ENCODE peak calls at places on chromosomes 2 and 18, in ten cellular contexts. One of them, this sample, is unnamed.

GRCh38 chr18:12304351-12305210 is 3.5 kb upstream of the TUBB6 start:
- DNase-seq in cardiac muscle cell: no peak
- DNase-seq in CD8-positive, alpha-beta memory T cell: no peak
- DNase-seq in fibroblast of villous mesenchyme: no peak
- DNase-seq in astrocyte: peak
- DNase-seq in neural progenitor cell: no peak
- DNase-seq in astrocyte of the spinal cord: no peak
- DNase-seq in pancreas: peak
- DNase-seq in AG04449: no peak
- DNase-seq in right cardiac atrium: no peak
- DNase-seq in this sample: no peak

GRCh38 chr2:230798769-230799399 is 65.9 kb upstream of the ITM2C start:
- DNase-seq in CD8-positive, alpha-beta memory T cell: no peak
- DNase-seq in pancreas: no peak
- DNase-seq in neural progenitor cell: peak
- DNase-seq in astrocyte: no peak
- DNase-seq in cardiac muscle cell: peak
- DNase-seq in fibroblast of villous mesenchyme: peak
- DNase-seq in AG04449: no peak
- DNase-seq in astrocyte of the spinal cord: peak
- DNase-seq in right cardiac atrium: no peak
- DNase-seq in this sample: no peak

GRCh38 chr18:36130883-36131653 is 1.4 kb downstream of the ELP2 start:
- DNase-seq in astrocyte: no peak
- DNase-seq in astrocyte of the spinal cord: no peak
- DNase-seq in fibroblast of villous mesenchyme: no peak
- DNase-seq in neural progenitor cell: no peak
- DNase-seq in AG04449: no peak
- DNase-seq in CD8-positive, alpha-beta memory T cell: no peak
- DNase-seq in cardiac muscle cell: no peak
- DNase-seq in pancreas: no peak
- DNase-seq in right cardiac atrium: no peak
- DNase-seq in this sample: no peak

GRCh38 chr2:154698789-154699559 is 479 bp downstream of the KCNJ3 start:
- DNase-seq in astrocyte: no peak
- DNase-seq in astrocyte of the spinal cord: no peak
- DNase-seq in AG04449: no peak
- DNase-seq in CD8-positive, alpha-beta memory T cell: no peak
- DNase-seq in right cardiac atrium: no peak
- DNase-seq in pancreas: peak
- DNase-seq in neural progenitor cell: no peak
- DNase-seq in fibroblast of villous mesenchyme: no peak
- DNase-seq in cardiac muscle cell: no peak
- DNase-seq in this sample: no peak

GRCh38 chr2:101829018-101829396 is 131.5 kb downstream of the MAP4K4 start:
- DNase-seq in right cardiac atrium: no peak
- DNase-seq in astrocyte of the spinal cord: no peak
- DNase-seq in neural progenitor cell: no peak
- DNase-seq in pancreas: no peak
- DNase-seq in fibroblast of villous mesenchyme: peak
- DNase-seq in cardiac muscle cell: no peak
- DNase-seq in astrocyte: no peak
- DNase-seq in CD8-positive, alpha-beta memory T cell: no peak
- DNase-seq in AG04449: no peak
- DNase-seq in this sample: no peak

GRCh38 chr18:54957295-54957694 is 2.0 kb downstream of the CCDC68 start:
- DNase-seq in AG04449: no peak
- DNase-seq in pancreas: no peak
- DNase-seq in neural progenitor cell: no peak
- DNase-seq in astrocyte: no peak
- DNase-seq in fibroblast of villous mesenchyme: peak
- DNase-seq in astrocyte of the spinal cord: peak
- DNase-seq in CD8-positive, alpha-beta memory T cell: no peak
- DNase-seq in right cardiac atrium: no peak
- DNase-seq in cardiac muscle cell: no peak
- DNase-seq in this sample: no peak

GRCh38 chr2:130996658-130997057 is 96.6 kb downstream of the FAM168B start:
- DNase-seq in pancreas: no peak
- DNase-seq in right cardiac atrium: no peak
- DNase-seq in CD8-positive, alpha-beta memory T cell: no peak
- DNase-seq in astrocyte: no peak
- DNase-seq in cardiac muscle cell: no peak
- DNase-seq in fibroblast of villous mesenchyme: no peak
- DNase-seq in neural progenitor cell: no peak
- DNase-seq in astrocyte of the spinal cord: no peak
- DNase-seq in AG04449: no peak
- DNase-seq in this sample: no peak

GRCh38 chr2:46448111-46448510 is 31.3 kb upstream of the TMEM247 start:
- DNase-seq in cardiac muscle cell: no peak
- DNase-seq in astrocyte of the spinal cord: no peak
- DNase-seq in astrocyte: no peak
- DNase-seq in CD8-positive, alpha-beta memory T cell: no peak
- DNase-seq in right cardiac atrium: no peak
- DNase-seq in neural progenitor cell: no peak
- DNase-seq in AG04449: no peak
- DNase-seq in fibroblast of villous mesenchyme: no peak
- DNase-seq in pancreas: no peak
- DNase-seq in this sample: no peak

GRCh38 chr18:58451115-58451971 is 177.5 kb downstream of the ALPK2 start:
- DNase-seq in CD8-positive, alpha-beta memory T cell: no peak
- DNase-seq in astrocyte: no peak
- DNase-seq in AG04449: no peak
- DNase-seq in cardiac muscle cell: no peak
- DNase-seq in right cardiac atrium: no peak
- DNase-seq in astrocyte of the spinal cord: no peak
- DNase-seq in pancreas: no peak
- DNase-seq in fibroblast of villous mesenchyme: no peak
- DNase-seq in neural progenitor cell: no peak
- DNase-seq in this sample: no peak

GRCh38 chr18:10216809-10217208 is 237.6 kb upstream of the APCDD1 start:
- DNase-seq in right cardiac atrium: no peak
- DNase-seq in pancreas: no peak
- DNase-seq in fibroblast of villous mesenchyme: no peak
- DNase-seq in AG04449: no peak
- DNase-seq in astrocyte of the spinal cord: no peak
- DNase-seq in astrocyte: no peak
- DNase-seq in neural progenitor cell: no peak
- DNase-seq in CD8-positive, alpha-beta memory T cell: no peak
- DNase-seq in cardiac muscle cell: no peak
- DNase-seq in this sample: no peak

GRCh38 chr2:57796527-57796926 is 250.1 kb upstream of the VRK2 start:
- DNase-seq in pancreas: no peak
- DNase-seq in astrocyte of the spinal cord: no peak
- DNase-seq in astrocyte: no peak
- DNase-seq in neural progenitor cell: peak
- DNase-seq in cardiac muscle cell: no peak
- DNase-seq in CD8-positive, alpha-beta memory T cell: no peak
- DNase-seq in fibroblast of villous mesenchyme: no peak
- DNase-seq in AG04449: no peak
- DNase-seq in right cardiac atrium: no peak
- DNase-seq in this sample: no peak

GRCh38 chr2:45166229-45166890 is 157.1 kb upstream of the SIX2 start:
- DNase-seq in astrocyte of the spinal cord: no peak
- DNase-seq in fibroblast of villous mesenchyme: no peak
- DNase-seq in AG04449: no peak
- DNase-seq in astrocyte: no peak
- DNase-seq in neural progenitor cell: peak
- DNase-seq in cardiac muscle cell: no peak
- DNase-seq in right cardiac atrium: no peak
- DNase-seq in CD8-positive, alpha-beta memory T cell: no peak
- DNase-seq in pancreas: no peak
- DNase-seq in this sample: no peak

GRCh38 chr2:241619602-241620418 is 17.1 kb downstream of the THAP4 start:
- DNase-seq in AG04449: no peak
- DNase-seq in fibroblast of villous mesenchyme: no peak
- DNase-seq in neural progenitor cell: no peak
- DNase-seq in astrocyte of the spinal cord: no peak
- DNase-seq in CD8-positive, alpha-beta memory T cell: no peak
- DNase-seq in right cardiac atrium: no peak
- DNase-seq in astrocyte: no peak
- DNase-seq in pancreas: no peak
- DNase-seq in cardiac muscle cell: no peak
- DNase-seq in this sample: peak

GRCh38 chr2:141710589-141711239 is 420.1 kb downstream of the LRP1B start:
- DNase-seq in astrocyte: no peak
- DNase-seq in fibroblast of villous mesenchyme: no peak
- DNase-seq in right cardiac atrium: no peak
- DNase-seq in pancreas: no peak
- DNase-seq in CD8-positive, alpha-beta memory T cell: no peak
- DNase-seq in cardiac muscle cell: no peak
- DNase-seq in neural progenitor cell: no peak
- DNase-seq in astrocyte of the spinal cord: no peak
- DNase-seq in AG04449: no peak
- DNase-seq in this sample: no peak

DNA sequence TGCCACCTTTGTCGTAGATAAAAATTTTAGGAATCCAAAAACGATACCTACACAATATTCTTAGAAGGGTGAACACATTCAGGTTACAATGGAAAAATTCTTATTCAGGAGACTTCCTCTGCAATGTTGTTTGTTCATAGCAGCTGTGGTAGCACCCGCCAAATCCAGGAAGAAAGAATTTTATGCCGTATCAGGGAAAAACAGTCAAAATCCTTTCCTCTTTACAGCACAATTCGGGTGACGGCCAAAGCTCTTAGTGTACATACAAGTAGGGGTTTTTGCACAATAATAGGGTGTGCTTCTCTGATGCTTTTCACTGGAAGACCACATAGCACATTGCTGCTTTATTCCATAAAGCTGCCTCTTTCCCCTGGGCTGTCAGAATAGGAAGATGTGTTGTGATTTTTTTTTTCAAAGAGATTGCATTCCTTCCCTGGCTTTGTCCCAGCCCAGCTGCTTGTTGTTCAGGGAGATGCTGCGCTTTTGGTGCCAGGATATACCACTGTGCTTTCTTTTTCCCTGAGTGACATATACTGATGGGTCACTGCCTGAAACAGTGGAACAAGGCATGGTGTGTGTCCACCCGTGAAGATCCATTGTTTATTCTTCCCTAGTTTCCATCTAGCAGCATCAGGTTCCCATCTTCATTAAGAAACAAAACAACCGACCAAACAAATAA is 27.2 kb upstream of the LANCL1 start:
- DNase-seq in neural progenitor cell: peak
- DNase-seq in fibroblast of villous mesenchyme: no peak
- DNase-seq in pancreas: no peak
- DNase-seq in AG04449: no peak
- DNase-seq in astrocyte: no peak
- DNase-seq in cardiac muscle cell: peak
- DNase-seq in astrocyte of the spinal cord: peak
- DNase-seq in right cardiac atrium: no peak
- DNase-seq in CD8-positive, alpha-beta memory T cell: no peak
- DNase-seq in this sample: peak
- H3K4me3 ChIP-seq in neural progenitor cell: no peak
- H3K4me3 ChIP-seq in fibroblast of villous mesenchyme: no peak
- H3K4me3 ChIP-seq in pancreas: no peak
- H3K4me3 ChIP-seq in AG04449: no peak
- H3K4me3 ChIP-seq in astrocyte: no peak
- H3K4me3 ChIP-seq in cardiac muscle cell: no peak
- H3K4me3 ChIP-seq in astrocyte of the spinal cord: no peak
- H3K4me3 ChIP-seq in right cardiac atrium: no peak
- H3K4me3 ChIP-seq in CD8-positive, alpha-beta memory T cell: no peak
- H3K4me3 ChIP-seq in this sample: peak

GRCh38 chr18:48320639-48320945 is 88.6 kb downstream of the ZBTB7C start:
- DNase-seq in AG04449: no peak
- DNase-seq in astrocyte: no peak
- DNase-seq in fibroblast of villous mesenchyme: no peak
- DNase-seq in CD8-positive, alpha-beta memory T cell: no peak
- DNase-seq in astrocyte of the spinal cord: no peak
- DNase-seq in neural progenitor cell: no peak
- DNase-seq in pancreas: no peak
- DNase-seq in right cardiac atrium: no peak
- DNase-seq in cardiac muscle cell: no peak
- DNase-seq in this sample: no peak

GRCh38 chr18:48321121-48321520 is 88.1 kb downstream of the ZBTB7C start:
- DNase-seq in CD8-positive, alpha-beta memory T cell: no peak
- DNase-seq in neural progenitor cell: no peak
- DNase-seq in pancreas: no peak
- DNase-seq in astrocyte: no peak
- DNase-seq in AG04449: no peak
- DNase-seq in cardiac muscle cell: no peak
- DNase-seq in astrocyte of the spinal cord: no peak
- DNase-seq in fibroblast of villous mesenchyme: no peak
- DNase-seq in right cardiac atrium: no peak
- DNase-seq in this sample: no peak

GRCh38 chr18:48318481-48318880 is 90.7 kb downstream of the ZBTB7C start:
- DNase-seq in neural progenitor cell: no peak
- DNase-seq in fibroblast of villous mesenchyme: no peak
- DNase-seq in astrocyte: no peak
- DNase-seq in CD8-positive, alpha-beta memory T cell: no peak
- DNase-seq in AG04449: no peak
- DNase-seq in right cardiac atrium: no peak
- DNase-seq in cardiac muscle cell: no peak
- DNase-seq in pancreas: no peak
- DNase-seq in astrocyte of the spinal cord: no peak
- DNase-seq in this sample: no peak

GRCh38 chr18:48321586-48321985 is 87.6 kb downstream of the ZBTB7C start:
- DNase-seq in CD8-positive, alpha-beta memory T cell: no peak
- DNase-seq in fibroblast of villous mesenchyme: no peak
- DNase-seq in neural progenitor cell: no peak
- DNase-seq in AG04449: no peak
- DNase-seq in pancreas: no peak
- DNase-seq in cardiac muscle cell: no peak
- DNase-seq in astrocyte: no peak
- DNase-seq in right cardiac atrium: no peak
- DNase-seq in astrocyte of the spinal cord: no peak
- DNase-seq in this sample: no peak

GRCh38 chr18:48319796-48320638 is 89.2 kb downstream of the ZBTB7C start:
- DNase-seq in cardiac muscle cell: peak
- DNase-seq in AG04449: peak
- DNase-seq in pancreas: no peak
- DNase-seq in fibroblast of villous mesenchyme: peak
- DNase-seq in CD8-positive, alpha-beta memory T cell: no peak
- DNase-seq in right cardiac atrium: no peak
- DNase-seq in astrocyte of the spinal cord: no peak
- DNase-seq in neural progenitor cell: no peak
- DNase-seq in astrocyte: peak
- DNase-seq in this sample: no peak
- H3K4me3 ChIP-seq in cardiac muscle cell: no peak
- H3K4me3 ChIP-seq in AG04449: no peak
- H3K4me3 ChIP-seq in pancreas: no peak
- H3K4me3 ChIP-seq in fibroblast of villous mesenchyme: no peak
- H3K4me3 ChIP-seq in CD8-positive, alpha-beta memory T cell: no peak
- H3K4me3 ChIP-seq in right cardiac atrium: no peak
- H3K4me3 ChIP-seq in astrocyte of the spinal cord: no peak
- H3K4me3 ChIP-seq in neural progenitor cell: no peak
- H3K4me3 ChIP-seq in astrocyte: no peak
- H3K4me3 ChIP-seq in this sample: no peak

GRCh38 chr2:85409719-85410583 is at the start of gene CAPG:
- DNase-seq in astrocyte: no peak
- DNase-seq in pancreas: no peak
- DNase-seq in right cardiac atrium: peak
- DNase-seq in astrocyte of the spinal cord: no peak
- DNase-seq in CD8-positive, alpha-beta memory T cell: no peak
- DNase-seq in cardiac muscle cell: no peak
- DNase-seq in AG04449: no peak
- DNase-seq in fibroblast of villous mesenchyme: no peak
- DNase-seq in neural progenitor cell: no peak
- DNase-seq in this sample: no peak
- H3K4me3 ChIP-seq in astrocyte: no peak
- H3K4me3 ChIP-seq in pancreas: no peak
- H3K4me3 ChIP-seq in right cardiac atrium: no peak
- H3K4me3 ChIP-seq in astrocyte of the spinal cord: no peak
- H3K4me3 ChIP-seq in CD8-positive, alpha-beta memory T cell: peak
- H3K4me3 ChIP-seq in cardiac muscle cell: no peak
- H3K4me3 ChIP-seq in AG04449: no peak
- H3K4me3 ChIP-seq in fibroblast of villous mesenchyme: no peak
- H3K4me3 ChIP-seq in neural progenitor cell: no peak
- H3K4me3 ChIP-seq in this sample: peak

GRCh38 chr2:217978536-217979150 is 24.2 kb downstream of the TNS1 start:
- DNase-seq in AG04449: no peak
- DNase-seq in neural progenitor cell: peak
- DNase-seq in cardiac muscle cell: peak
- DNase-seq in fibroblast of villous mesenchyme: no peak
- DNase-seq in pancreas: no peak
- DNase-seq in right cardiac atrium: no peak
- DNase-seq in astrocyte: no peak
- DNase-seq in CD8-positive, alpha-beta memory T cell: no peak
- DNase-seq in astrocyte of the spinal cord: no peak
- DNase-seq in this sample: no peak
- H3K4me3 ChIP-seq in AG04449: no peak
- H3K4me3 ChIP-seq in neural progenitor cell: peak
- H3K4me3 ChIP-seq in cardiac muscle cell: peak
- H3K4me3 ChIP-seq in fibroblast of villous mesenchyme: peak
- H3K4me3 ChIP-seq in pancreas: no peak
- H3K4me3 ChIP-seq in right cardiac atrium: peak
- H3K4me3 ChIP-seq in astrocyte: peak
- H3K4me3 ChIP-seq in CD8-positive, alpha-beta memory T cell: no peak
- H3K4me3 ChIP-seq in astrocyte of the spinal cord: peak
- H3K4me3 ChIP-seq in this sample: peak

This sample was measured in dorsolateral prefrontal cortex.